ENCODE peak calls at places on chromosomes 1 and 21, in five cellular contexts. W is osteoblast, G is endothelial cell of umbilical vein, K is adrenal gland, P is upper lobe of right lung. H is an unnamed sample. For H3K4me1, the result is how much of the 10 kb centered on the place peaks cover.

GRCh38 chr1:61005572-61006386 is 76.6 kb upstream of the NFIA start:
- DNase-seq in P (no peak), G (no peak), K (no peak), W (no peak), H (no peak)

GRCh38 chr1:39566441-39567137 is 10.0 kb downstream of the PABPC4 start:
- DNase-seq in G (no peak), K (peak), P (no peak), W (peak), H (no peak)

GRCh38 chr1:156074661-156075060 is 7.6 kb downstream of the MEX3A start:
- DNase-seq in P (no peak), G (no peak), W (peak), K (no peak), H (no peak)

GRCh38 chr1:240806201-240806745 is 194.3 kb upstream of the GREM2 start:
- DNase-seq in W (no peak), P (no peak), G (no peak), K (no peak), H (no peak)

GRCh38 chr1:241610056-241610815 is 29.9 kb downstream of the CHML start:
- DNase-seq in K (no peak), G (peak), W (no peak), P (no peak), H (no peak)

GRCh38 chr1:192747305-192747704 is 61.5 kb upstream of the RGS2 start:
- DNase-seq in G (no peak), K (no peak), W (peak), P (no peak), H (no peak)

GRCh38 chr1:151934048-151934493 is 24.8 kb upstream of the THEM4 start:
- DNase-seq in P (no peak), W (peak), G (peak), K (peak), H (peak)

GRCh38 chr21:43939443-43940328 is 72.4 kb upstream of the TRAPPC10 start:
- DNase-seq in G (no peak), K (no peak), W (no peak), P (no peak), H (no peak)

GRCh38 chr21:38422067-38422466 is 76.2 kb downstream of the ERG start:
- DNase-seq in P (no peak), W (no peak), K (no peak), G (no peak), H (no peak)

GRCh38 chr1:181089017-181089776 is 697 bp downstream of the IER5 start:
- DNase-seq in G (no peak), W (peak), K (peak), P (peak), H (no peak)

GRCh38 chr21:44415073-44416025 is 40.0 kb upstream of the LRRC3 start:
- DNase-seq in G (no peak), W (peak), P (peak), K (peak), H (no peak)

GRCh38 chr1:214018605-214019268 is 31.0 kb downstream of the PROX1 start:
- DNase-seq in P (no peak), W (no peak), K (no peak), G (no peak), H (no peak)

GRCh38 chr1:22208265-22208972 is 65.5 kb upstream of the WNT4 start:
- DNase-seq in G (no peak), W (no peak), K (no peak), P (no peak), H (no peak)

GRCh38 chr21:44870748-44871495 is 2.6 kb downstream of the PTTG1IP start:
- DNase-seq in W (peak), G (peak), K (peak), P (peak), H (no peak)

GRCh38 chr1:12669529-12670068 is 25.7 kb downstream of the AADACL4 start:
- DNase-seq in P (no peak), K (no peak), W (no peak), G (no peak), H (no peak)

DNA sequence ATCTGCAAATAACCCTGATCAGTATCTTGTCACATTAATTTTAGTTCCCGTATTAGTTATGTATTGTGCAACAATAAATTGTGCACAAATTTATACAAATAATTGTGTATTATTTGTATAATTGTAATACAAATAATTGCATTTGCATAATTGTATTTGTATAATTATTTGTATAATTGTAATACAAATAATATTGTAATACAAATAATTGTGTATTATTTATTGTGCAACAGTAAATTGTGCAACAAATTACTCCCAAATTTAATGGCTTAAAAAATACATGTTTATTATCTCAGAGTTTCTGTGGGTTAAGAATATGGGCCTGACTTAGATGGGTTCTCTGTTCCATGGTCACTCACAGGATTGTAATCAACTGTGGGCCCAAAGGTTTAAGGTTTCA is 86.2 kb upstream of the SAMSN1 start:
- DNase-seq in K (no peak), G (no peak), W (no peak), P (no peak), H (no peak)
- H3K4me1 ChIP-seq in K (under half), G (under half), W (under half), P (under half), H (under half)

GRCh38 chr1:42774928-42775549 is 8.0 kb downstream of the C1orf50 start:
- DNase-seq in K (no peak), P (no peak), W (no peak), G (no peak), H (no peak)

GRCh38 chr1:42780176-42780575 is 4.6 kb upstream of the TMEM269 start:
- DNase-seq in K (no peak), W (no peak), G (no peak), P (no peak), H (no peak)

GRCh38 chr1:42779725-42780124 is 5.1 kb upstream of the TMEM269 start:
- DNase-seq in P (no peak), G (no peak), K (no peak), W (no peak), H (no peak)

GRCh38 chr1:42776499-42776898 is 8.3 kb upstream of the TMEM269 start:
- DNase-seq in G (no peak), K (no peak), P (no peak), W (no peak), H (no peak)

DNA sequence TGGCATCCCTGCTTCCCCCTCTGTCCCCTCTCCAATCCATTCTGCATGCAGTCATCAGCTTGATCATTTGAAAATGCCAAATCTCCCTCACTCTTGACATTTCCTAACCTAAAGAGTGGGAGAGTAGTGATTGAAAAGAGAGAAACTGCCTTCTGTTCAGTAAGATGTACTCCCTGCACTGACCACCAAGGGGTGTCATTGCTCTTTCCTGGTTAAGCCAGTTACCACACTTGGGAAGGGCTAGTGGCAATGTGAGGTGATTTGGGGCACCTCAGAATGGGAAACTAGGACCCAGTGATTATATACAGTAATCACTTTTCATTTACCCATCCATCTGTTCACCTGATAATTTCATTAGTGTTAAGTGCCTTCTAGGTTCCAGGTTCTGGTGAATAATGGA is 6.9 kb upstream of the TMEM269 start:
- DNase-seq in G (peak), P (no peak), W (peak), K (peak), H (peak)
- TF ChIP-seq CTCF in G (peak), P (peak), W (peak), K (peak), H (peak)

DNA sequence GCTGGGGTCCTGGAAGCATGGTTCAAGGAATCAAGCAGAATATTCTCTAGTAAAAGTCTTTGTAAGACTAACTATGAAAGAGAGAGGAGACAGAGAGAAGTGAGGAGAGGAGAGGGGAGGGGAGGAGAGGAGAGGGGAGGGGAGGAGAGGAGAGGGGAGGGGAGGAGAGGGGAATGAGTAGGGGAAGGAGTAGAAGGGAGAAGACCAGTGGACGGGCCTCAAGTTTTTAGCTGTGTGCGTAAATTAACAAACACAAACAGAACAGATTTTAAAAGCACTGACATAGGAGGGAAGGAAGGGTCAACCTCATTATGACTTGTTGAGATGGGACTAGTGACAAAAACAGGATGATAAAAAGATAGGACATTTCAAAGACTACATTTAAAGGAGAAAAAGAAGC is 62.8 kb downstream of the ST3GAL3 start:
- DNase-seq in K (no peak), G (no peak), W (peak), P (no peak), H (no peak)
- H3K4me1 ChIP-seq in K (under half), G (under half), W (under half), P (under half), H (under half)

GRCh38 chr1:201022824-201023516 is 544 bp downstream of the KIF21B start:
- DNase-seq in P (no peak), G (no peak), K (no peak), W (peak), H (no peak)
- TF ChIP-seq CTCF in P (no peak), G (peak), K (no peak), W (no peak), H (no peak)

GRCh38 chr1:26697441-26697977 is 1.7 kb downstream of the ARID1A start:
- DNase-seq in W (peak), G (no peak), P (no peak), K (no peak), H (no peak)
- H3K4me1 ChIP-seq in W (half or more), G (half or more), P (half or more), K (half or more), H (half or more)

DNA sequence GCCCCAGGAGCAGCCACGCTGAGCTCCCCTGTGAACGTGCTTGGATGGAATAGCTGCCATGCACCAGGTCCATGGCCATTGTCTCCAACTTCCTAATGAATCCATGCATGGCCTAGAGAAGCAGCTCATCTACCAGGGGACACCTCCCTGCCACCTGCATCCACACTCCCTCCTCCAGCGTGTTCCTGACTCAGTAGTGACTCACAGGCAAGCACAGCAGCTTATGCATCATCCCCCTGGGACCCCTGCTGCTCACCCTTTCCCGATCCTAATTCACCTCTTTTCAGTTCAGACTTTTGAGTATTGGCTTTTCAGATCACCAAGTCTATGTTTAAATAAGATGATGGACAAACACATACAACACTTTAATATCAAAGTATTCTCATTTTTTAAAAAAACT is 39.9 kb upstream of the TADA1 start:
- DNase-seq in G (no peak), W (peak), K (no peak), P (no peak), H (no peak)
- TF ChIP-seq CTCF in G (no peak), W (no peak), K (no peak), P (no peak), H (no peak)

GRCh38 chr1:53108646-53109580 is 33.5 kb downstream of the SLC1A7 start:
- DNase-seq in K (no peak), G (no peak), P (no peak), W (peak), H (no peak)
- H3K4me1 ChIP-seq in K (under half), G (under half), P (under half), W (under half), H (under half)

GRCh38 chr21:35291963-35292627 is 243.0 kb upstream of the RUNX1 start:
- DNase-seq in K (no peak), G (no peak), W (no peak), P (no peak), H (no peak)
- TF ChIP-seq CTCF in K (no peak), G (no peak), W (no peak), P (no peak), H (no peak)

GRCh38 chr1:203523667-203524066 is 29.7 kb downstream of the OPTC start:
- DNase-seq in W (no peak), G (no peak), P (no peak), K (no peak), H (no peak)
- H3K4me1 ChIP-seq in W (under half), G (under half), P (under half), K (under half), H (under half)

H was measured in tibial nerve.